ENCODE peak calls at places on chromosomes 13 and 19, in seven cellular contexts. E is stimulated activated naive CD8-positive, alpha-beta T cell treated with anti-CD3 and anti-CD28 coated beads, Interleukin-15, Interleukin-2, amounts not matched to agents 100 U/mL and 50 U/mL, for 24 hours; T is kidney epithelial cell; Q is GOT3; K is adrenal gland; R is fibroblast of villous mesenchyme; G is mesendoderm. Z is an unnamed sample.

GRCh38 chr13:49272296-49272695 is 24.6 kb downstream of the CDADC1 start:
- DNase-seq in E (no peak), T (no peak), Q (no peak), K (no peak), R (no peak), G (no peak), Z (no peak)

GRCh38 chr13:60583196-60583908 is 186.3 kb downstream of the TDRD3 start:
- DNase-seq in E (no peak), T (no peak), Q (no peak), K (peak; percentile 5), R (peak; percentile 69), G (peak; percentile 80), Z (no peak)

GRCh38 chr13:102928971-102929370 is 83.1 kb downstream of the ERCC5 start:
- DNase-seq in E (no peak), T (no peak), Q (no peak), K (no peak), R (no peak), G (no peak), Z (no peak)

GRCh38 chr19:46972301-46972700 is 47.3 kb upstream of the NPAS1 start:
- DNase-seq in E (no peak), T (no peak), Q (no peak), K (peak; percentile 41), R (peak; percentile 62), G (no peak), Z (no peak)

GRCh38 chr19:4829001-4829712 is 2.4 kb downstream of the TICAM1 start:
- DNase-seq in E (no peak), T (no peak), Q (no peak), K (no peak), R (no peak), G (no peak), Z (no peak)

GRCh38 chr13:26831336-26831908 is 70.8 kb upstream of the GPR12 start:
- DNase-seq in E (no peak), T (no peak), Q (no peak), K (no peak), R (no peak), G (no peak), Z (no peak)

GRCh38 chr13:75656590-75656989 is 20.5 kb downstream of the LMO7 start:
- DNase-seq in E (no peak), T (no peak), Q (no peak), K (no peak), R (no peak), G (no peak), Z (no peak)

GRCh38 chr13:42574435-42575311 is 721 bp downstream of the TNFSF11 start:
- DNase-seq in E (peak; percentile 72), T (no peak), Q (no peak), K (no peak), R (no peak), G (peak; percentile 13), Z (no peak)

GRCh38 chr19:45153339-45154063 is 7.3 kb downstream of the NKPD1 start:
- DNase-seq in E (peak; percentile 51), T (no peak), Q (no peak), K (peak; percentile 61), R (peak; percentile 61), G (peak; percentile 54), Z (no peak)

GRCh38 chr19:47540748-47541147 is 25.9 kb upstream of the NAPA start:
- DNase-seq in E (no peak), T (no peak), Q (no peak), K (peak; percentile 41), R (peak; percentile 77), G (peak; percentile 64), Z (no peak)

GRCh38 chr13:99217461-99218101 is 16.9 kb downstream of the UBAC2 start:
- DNase-seq in E (peak; percentile 50), T (no peak), Q (no peak), K (no peak), R (no peak), G (no peak), Z (no peak)

GRCh38 chr13:103275079-103275478 is 208.9 kb upstream of the SLC10A2 start:
- DNase-seq in E (no peak), T (no peak), Q (no peak), K (no peak), R (no peak), G (no peak), Z (no peak)

GRCh38 chr19:23415561-23416191 is 20.4 kb upstream of the ZNF91 start:
- DNase-seq in E (no peak), T (no peak), Q (no peak), K (no peak), R (no peak), G (peak; percentile 97), Z (no peak)

GRCh38 chr19:48403606-48404005 is 10.1 kb downstream of the GRIN2D start:
- DNase-seq in E (peak; percentile 54), T (no peak), Q (no peak), K (peak; percentile 51), R (peak; percentile 62), G (peak; percentile 91), Z (peak; percentile 63)